ENCODE peak calls at places on chromosomes 5 and 9, in six cellular contexts. R, K, Z, H, S and P are unnamed samples.

GRCh38 chr5:131270809-131271208 is 7.0 kb downstream of the CDC42SE2 start:
- DNase-seq in R (no peak), K (no peak), Z (no peak), H (no peak), S (no peak), P (no peak)

GRCh38 chr9:105475302-105475701 is 27.5 kb downstream of the FSD1L start:
- DNase-seq in R (no peak), K (no peak), Z (no peak), H (no peak), S (no peak), P (no peak)

GRCh38 chr5:131475416-131476045 is 159.5 kb downstream of the RAPGEF6 start:
- DNase-seq in R (no peak), K (no peak), Z (no peak), H (no peak), S (no peak), P (no peak)

GRCh38 chr5:14165375-14166091 is 22.4 kb downstream of the TRIO start:
- DNase-seq in R (no peak), K (no peak), Z (no peak), H (no peak), S (no peak), P (no peak)

GRCh38 chr5:107853031-107853430 is 182.3 kb upstream of the EFNA5 start:
- DNase-seq in R (no peak), K (no peak), Z (no peak), H (no peak), S (no peak), P (no peak)

GRCh38 chr9:112104401-112104800 is 70.7 kb downstream of the SUSD1 start:
- DNase-seq in R (no peak), K (no peak), Z (no peak), H (no peak), S (no peak), P (no peak)

GRCh38 chr9:78286946-78287388 is 10.0 kb upstream of the PSAT1 start:
- DNase-seq in R (no peak), K (no peak), Z (no peak), H (no peak), S (no peak), P (no peak)

GRCh38 chr9:134344068-134344820 is 18.0 kb downstream of the RXRA start:
- DNase-seq in R (no peak), K (no peak), Z (no peak), H (no peak), S (no peak), P (no peak)

GRCh38 chr5:41416336-41416735 is 94.1 kb downstream of the PLCXD3 start:
- DNase-seq in R (no peak), K (no peak), Z (no peak), H (no peak), S (no peak), P (no peak)